ENCODE peak calls at places on chromosomes 5 and 9, in seven cellular contexts. H is activated naive CD8-positive, alpha-beta T cell treated with anti-CD3 and anti-CD28 coated beads, Interleukin-2, amount 50 U/mL, for 24 hours; O is PC-3; T is left kidney; Q is glutamatergic neuron; C is stimulated activated CD8-positive, alpha-beta memory T cell treated with anti-CD3 and anti-CD28 coated beads, Interleukin-7, amount 100 ng/mL, for 1 hour; J is H54. S is an unnamed sample.
A peak's percentile ranks its signal among the peaks of the same experiment; 100 is the strongest.

GRCh38 chr9:98168153-98168780 is 24.2 kb downstream of the CORO2A start:
- DNase-seq in H (no peak), O (no peak), T (no peak), Q (no peak), C (no peak), J (no peak), S (peak; percentile 44)

GRCh38 chr9:16369427-16369826 is 501.0 kb downstream of the BNC2 start:
- DNase-seq in H (no peak), O (no peak), T (no peak), Q (no peak), C (no peak), J (no peak), S (no peak)

GRCh38 chr9:15160673-15161072 is 146.3 kb downstream of the TTC39B start:
- DNase-seq in H (no peak), O (no peak), T (no peak), Q (no peak), C (no peak), J (no peak), S (no peak)

GRCh38 chr9:73743826-73744225 is 592.2 kb downstream of the ANXA1 start:
- DNase-seq in H (no peak), O (no peak), T (no peak), Q (no peak), C (no peak), J (no peak), S (no peak)

GRCh38 chr5:18032744-18033143 is 398.5 kb downstream of the TAF11L14 start:
- DNase-seq in H (no peak), O (no peak), T (no peak), Q (no peak), C (no peak), J (no peak), S (no peak)

GRCh38 chr9:89884356-89885083 is 279.7 kb downstream of the GADD45G start:
- DNase-seq in H (no peak), O (no peak), T (no peak), Q (peak; percentile 4), C (no peak), J (no peak), S (no peak)

GRCh38 chr5:82147860-82148573 is 130.1 kb downstream of the RPS23 start:
- DNase-seq in H (no peak), O (no peak), T (no peak), Q (no peak), C (no peak), J (no peak), S (no peak)

GRCh38 chr9:92770005-92770995 is 5.7 kb upstream of the BICD2 start:
- DNase-seq in H (no peak), O (no peak), T (peak; percentile 16), Q (no peak), C (no peak), J (no peak), S (no peak)

GRCh38 chr5:135169753-135170152 is 135.7 kb upstream of the PITX1 start:
- DNase-seq in H (no peak), O (no peak), T (no peak), Q (no peak), C (no peak), J (no peak), S (no peak)

GRCh38 chr5:81789033-81789432 is 38.1 kb upstream of the SSBP2 start:
- DNase-seq in H (no peak), O (peak; percentile 16), T (no peak), Q (no peak), C (no peak), J (no peak), S (no peak)

GRCh38 chr9:107227696-107228258 is 55.3 kb upstream of the RAD23B start:
- DNase-seq in H (no peak), O (no peak), T (no peak), Q (no peak), C (no peak), J (no peak), S (no peak)

GRCh38 chr5:148759101-148759500 is 67.3 kb upstream of the ADRB2 start:
- DNase-seq in H (no peak), O (no peak), T (no peak), Q (no peak), C (no peak), J (no peak), S (no peak)

GRCh38 chr5:62212648-62213047 is 93.4 kb upstream of the KIF2A start:
- DNase-seq in H (no peak), O (no peak), T (no peak), Q (no peak), C (no peak), J (no peak), S (no peak)

GRCh38 chr9:79700607-79701330 is 129.0 kb downstream of the TLE4 start:
- DNase-seq in H (no peak), O (no peak), T (no peak), Q (no peak), C (no peak), J (no peak), S (no peak)

GRCh38 chr5:43602456-43602817 is 543 bp upstream of the NNT start:
- DNase-seq in H (peak; percentile 22), O (peak; percentile 52), T (no peak), Q (peak; percentile 47), C (peak; percentile 0), J (no peak), S (peak; percentile 29)

GRCh38 chr5:175356428-175356827 is 87.6 kb downstream of the DRD1 start:
- DNase-seq in H (no peak), O (no peak), T (no peak), Q (no peak), C (no peak), J (no peak), S (no peak)

GRCh38 chr9:73951147-73951546 is 546.0 kb upstream of the RORB start:
- DNase-seq in H (no peak), O (no peak), T (no peak), Q (no peak), C (no peak), J (no peak), S (no peak)